ENCODE peak calls at places on chromosomes 3 and 15, in six cellular contexts. D, I, K, R, V and Y are unnamed samples.

GRCh38 chr3:147130461-147130860 is 275.9 kb downstream of the ZIC4 start:
- DNase-seq in D (no peak), I (peak; percentile 39), K (no peak), R (no peak), V (no peak), Y (no peak)

GRCh38 chr15:66188464-66188863 is 65.1 kb downstream of the MEGF11 start:
- DNase-seq in D (no peak), I (no peak), K (no peak), R (no peak), V (no peak), Y (no peak)

GRCh38 chr3:120093119-120093922 is 926 bp downstream of the GSK3B start:
- DNase-seq in D (peak; percentile 93), I (peak; percentile 85), K (peak; percentile 64), R (peak; percentile 26), V (no peak), Y (no peak)

GRCh38 chr15:58632789-58633188 is 116.7 kb downstream of the ADAM10 start:
- DNase-seq in D (peak; percentile 23), I (peak; percentile 46), K (no peak), R (no peak), V (no peak), Y (no peak)

GRCh38 chr15:92907880-92908279 is 7.8 kb downstream of the CHD2 start:
- DNase-seq in D (peak; percentile 91), I (peak; percentile 90), K (peak; percentile 53), R (peak; percentile 48), V (peak; percentile 88), Y (no peak)

GRCh38 chr15:90106522-90107117 is 4.4 kb upstream of the IDH2 start:
- DNase-seq in D (peak; percentile 50), I (peak; percentile 45), K (no peak), R (no peak), V (peak; percentile 56), Y (no peak)

GRCh38 chr15:88648357-88649214 is 9.8 kb downstream of the ISG20 start:
- DNase-seq in D (peak; percentile 29), I (peak; percentile 46), K (peak; percentile 6), R (no peak), V (no peak), Y (no peak)

GRCh38 chr15:63287109-63287508 is 9.7 kb downstream of the APH1B start:
- DNase-seq in D (no peak), I (peak; percentile 48), K (no peak), R (no peak), V (no peak), Y (no peak)

GRCh38 chr3:61848885-61849284 is 287.5 kb downstream of the PTPRG start:
- DNase-seq in D (no peak), I (peak; percentile 72), K (peak; percentile 54), R (no peak), V (no peak), Y (no peak)

GRCh38 chr3:115792206-115792955 is 169.1 kb downstream of the GAP43 start:
- DNase-seq in D (peak; percentile 29), I (peak; percentile 52), K (no peak), R (peak; percentile 58), V (peak; percentile 36), Y (no peak)

GRCh38 chr15:58528197-58528870 is 96.5 kb downstream of the LIPC start:
- DNase-seq in D (peak; percentile 21), I (peak; percentile 53), K (no peak), R (no peak), V (peak; percentile 12), Y (no peak)

GRCh38 chr3:78337801-78338211 is 1297.9 kb downstream of the ROBO2 start:
- DNase-seq in D (no peak), I (no peak), K (no peak), R (no peak), V (no peak), Y (no peak)

GRCh38 chr3:44892689-44893088 is 18.3 kb downstream of the TGM4 start:
- DNase-seq in D (peak; percentile 9), I (peak; percentile 72), K (no peak), R (no peak), V (no peak), Y (no peak)

GRCh38 chr3:161401389-161401788 is 30.1 kb upstream of the SPTSSB start:
- DNase-seq in D (no peak), I (no peak), K (no peak), R (no peak), V (no peak), Y (no peak)

GRCh38 chr15:66948294-66948693 is 117.1 kb upstream of the SMAD3 start:
- DNase-seq in D (peak; percentile 73), I (peak; percentile 50), K (no peak), R (no peak), V (peak; percentile 51), Y (no peak)

GRCh38 chr3:119944091-119944490 is 150.2 kb downstream of the GSK3B start:
- DNase-seq in D (no peak), I (no peak), K (no peak), R (no peak), V (no peak), Y (no peak)

GRCh38 chr3:65785065-65785645 is 253.6 kb downstream of the MAGI1 start:
- DNase-seq in D (peak; percentile 65), I (peak; percentile 80), K (peak; percentile 12), R (no peak), V (peak; percentile 39), Y (no peak)

GRCh38 chr3:167394003-167394402 is 13.9 kb upstream of the ZBBX start:
- DNase-seq in D (no peak), I (no peak), K (no peak), R (no peak), V (no peak), Y (no peak)

GRCh38 chr15:87746333-87746732 is 510.2 kb downstream of the NTRK3 start:
- DNase-seq in D (no peak), I (no peak), K (no peak), R (no peak), V (no peak), Y (no peak)

GRCh38 chr3:12308517-12308916 is 19.6 kb downstream of the PPARG start:
- DNase-seq in D (peak; percentile 66), I (peak; percentile 93), K (no peak), R (no peak), V (peak; percentile 75), Y (no peak)

GRCh38 chr15:84981711-84982300 is at the start of gene PDE8A:
- DNase-seq in D (peak; percentile 56), I (peak; percentile 31), K (peak; percentile 16), R (peak; percentile 57), V (no peak), Y (peak; percentile 62)

GRCh38 chr3:126582286-126582685 is 23.6 kb upstream of the C3orf22 start:
- DNase-seq in D (no peak), I (no peak), K (no peak), R (no peak), V (no peak), Y (no peak)

GRCh38 chr15:90749754-90750153 is 32.6 kb downstream of the BLM start:
- DNase-seq in D (no peak), I (no peak), K (no peak), R (no peak), V (no peak), Y (no peak)

GRCh38 chr15:83767786-83768185 is 113.9 kb downstream of the ADAMTSL3 start:
- DNase-seq in D (no peak), I (peak; percentile 2), K (no peak), R (no peak), V (peak; percentile 84), Y (no peak)

GRCh38 chr3:155664922-155665695 is 79.8 kb downstream of the PLCH1 start:
- DNase-seq in D (peak; percentile 82), I (peak; percentile 69), K (peak; percentile 74), R (no peak), V (peak; percentile 85), Y (no peak)

GRCh38 chr15:72116680-72117447 is 1.1 kb downstream of the MYO9A start:
- DNase-seq in D (no peak), I (peak; percentile 18), K (peak; percentile 34), R (peak; percentile 55), V (peak; percentile 28), Y (no peak)

GRCh38 chr15:69853572-69853971 is 244.1 kb downstream of the TLE3 start:
- DNase-seq in D (peak; percentile 98), I (peak; percentile 84), K (no peak), R (no peak), V (peak; percentile 80), Y (no peak)

GRCh38 chr15:51312132-51312531 is 26.3 kb downstream of the CYP19A1 start:
- DNase-seq in D (peak; percentile 46), I (peak; percentile 71), K (no peak), R (no peak), V (no peak), Y (no peak)

GRCh38 chr15:51315726-51316125 is 22.7 kb downstream of the CYP19A1 start:
- DNase-seq in D (no peak), I (no peak), K (no peak), R (no peak), V (no peak), Y (no peak)

GRCh38 chr15:51312754-51313390 is 25.5 kb downstream of the CYP19A1 start:
- DNase-seq in D (no peak), I (peak; percentile 4), K (no peak), R (no peak), V (no peak), Y (no peak)

GRCh38 chr15:51313644-51314280 is 24.6 kb downstream of the CYP19A1 start:
- DNase-seq in D (no peak), I (no peak), K (no peak), R (no peak), V (no peak), Y (no peak)

GRCh38 chr15:51314391-51315337 is 23.7 kb downstream of the CYP19A1 start:
- DNase-seq in D (no peak), I (no peak), K (peak; percentile 30), R (no peak), V (no peak), Y (no peak)
- H3K4me3 ChIP-seq in D (no peak overlapping the region), I (no peak overlapping the region), K (no peak overlapping the region), R (no peak overlapping the region), V (no peak overlapping the region), Y (no peak overlapping the region)

DNA sequence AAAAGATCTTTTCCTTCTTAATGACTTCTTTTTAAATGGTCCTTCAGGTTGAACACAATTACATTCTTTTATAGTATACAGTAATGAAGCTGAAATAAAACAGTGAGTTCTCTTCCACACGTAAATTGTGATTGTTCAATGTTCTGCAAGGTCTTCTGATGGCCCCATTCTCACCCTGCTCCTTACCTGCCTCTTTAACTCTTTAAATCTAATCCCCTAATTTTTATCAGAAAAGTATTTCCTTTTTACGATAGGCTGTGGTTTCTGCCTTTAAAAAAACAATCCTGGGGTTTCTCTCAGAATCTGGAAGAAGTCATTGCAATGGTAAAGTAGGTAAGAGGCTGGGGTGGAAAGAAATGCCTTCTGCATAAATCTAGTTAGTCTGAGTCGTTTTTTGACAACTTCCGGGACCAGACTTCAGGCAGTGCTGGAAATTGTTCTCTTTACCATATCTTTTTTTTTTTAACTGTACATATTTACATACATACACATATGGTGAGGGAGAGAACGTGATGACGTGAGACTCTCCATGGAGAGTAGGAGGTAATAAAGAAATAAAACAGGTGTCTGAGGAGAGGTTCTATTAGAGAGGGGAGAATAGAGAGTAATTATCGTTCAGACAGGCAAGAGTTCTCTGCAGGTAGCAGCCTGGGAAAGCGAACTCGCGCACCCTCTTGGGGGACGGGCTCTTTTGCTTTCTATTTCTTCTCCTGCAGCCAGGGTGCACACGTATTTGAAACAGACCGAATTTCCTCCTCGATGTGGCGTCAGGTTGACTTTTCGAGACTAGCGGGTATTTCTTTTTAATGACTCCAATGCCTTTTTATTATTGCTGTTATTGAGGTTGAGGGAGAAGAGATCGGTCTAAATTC is at the start of gene SIDT1:
- DNase-seq in D (peak; percentile 34), I (no peak), K (no peak), R (peak; percentile 81), V (no peak), Y (peak; percentile 52)
- H3K27me3 ChIP-seq in D (peaks cover 78% of the 10 kb centered on the region), I (peaks cover 60% of the 10 kb centered on the region), K (no peaks in the 10 kb centered on the region), R (no peaks in the 10 kb centered on the region), V (peaks cover 37% of the 10 kb centered on the region), Y (no peaks in the 10 kb centered on the region)

GRCh38 chr3:138434276-138434874 is at the start of gene ESYT3:
- DNase-seq in D (peak; percentile 53), I (peak; percentile 43), K (peak; percentile 51), R (no peak), V (no peak), Y (no peak)
- H3K4me3 ChIP-seq in D (peak within 1 kb of the TSS; percentile 47), I (peak within 1 kb of the TSS; percentile 34), K (peak within 1 kb of the TSS; percentile 51), R (peak within 1 kb of the TSS; percentile 39), V (peak within 1 kb of the TSS; percentile 48), Y (peak within 1 kb of the TSS; percentile 50)

GRCh38 chr3:13835246-13835645 is 44.6 kb downstream of the WNT7A start:
- DNase-seq in D (no peak), I (no peak), K (no peak), R (no peak), V (no peak), Y (no peak)
- H3K27me3 ChIP-seq in D (no peaks in the 10 kb centered on the region), I (no peaks in the 10 kb centered on the region), K (no peaks in the 10 kb centered on the region), R (no peaks in the 10 kb centered on the region), V (no peaks in the 10 kb centered on the region), Y (no peaks in the 10 kb centered on the region)